ENCODE peak calls at places on chromosomes 16 and 17, in nine cellular contexts. F is progenitor cell of endocrine pancreas, L is A172, M is fibroblast of pulmonary artery, K is HuH-7.5, Z is mucosa of descending colon, A is SJSA1, T is iPS DF 6.9, B is upper lobe of right lung. H is an unnamed sample.

GRCh38 chr16:31487720-31488629 is 5.1 kb downstream of the SLC5A2 start:
- DNase-seq in Z (peak), T (no peak), M (no peak), B (peak), L (no peak), K (peak), F (peak), A (no peak), H (peak)

GRCh38 chr17:1762233-1762905 is 509 bp downstream of the SERPINF1 start:
- DNase-seq in F (no peak), A (no peak), T (no peak), B (no peak), L (no peak), Z (no peak), M (peak), K (no peak), H (peak)

GRCh38 chr17:75704963-75705875 is 16.0 kb upstream of the ITGB4 start:
- DNase-seq in M (no peak), L (no peak), B (no peak), K (no peak), F (no peak), Z (no peak), A (no peak), T (no peak), H (no peak)

GRCh38 chr16:65294708-65295107 is 172.8 kb upstream of the CDH11 start:
- DNase-seq in B (no peak), L (no peak), M (no peak), F (no peak), Z (no peak), A (no peak), T (no peak), K (no peak), H (no peak)

GRCh38 chr16:144797-145252 is 6.4 kb upstream of the NPRL3 start:
- DNase-seq in F (no peak), B (no peak), T (no peak), A (no peak), K (no peak), Z (no peak), L (no peak), M (no peak), H (no peak)

GRCh38 chr17:69250641-69251040 is 22.0 kb upstream of the ABCA10 start:
- DNase-seq in F (no peak), Z (no peak), A (no peak), K (no peak), M (peak), L (no peak), B (no peak), T (no peak), H (no peak)

GRCh38 chr16:3292604-3293003 is 9.3 kb downstream of the ZNF263 start:
- DNase-seq in K (no peak), Z (no peak), A (no peak), B (no peak), L (no peak), F (no peak), M (no peak), T (no peak), H (no peak)

GRCh38 chr17:69560987-69561441 is 146.5 kb downstream of the MAP2K6 start:
- DNase-seq in Z (no peak), F (no peak), A (no peak), B (no peak), T (no peak), M (no peak), K (no peak), L (no peak), H (no peak)

GRCh38 chr16:77234611-77235010 is 35.4 kb downstream of the SYCE1L start:
- DNase-seq in A (no peak), Z (no peak), M (no peak), L (peak), F (no peak), B (no peak), T (no peak), K (no peak), H (no peak)

GRCh38 chr16:78407191-78407590 is 307.7 kb downstream of the WWOX start:
- DNase-seq in A (peak), L (no peak), F (no peak), M (peak), K (no peak), B (no peak), Z (no peak), T (no peak), H (no peak)

GRCh38 chr17:71592431-71592830 is 528.4 kb upstream of the SOX9 start:
- DNase-seq in M (no peak), F (no peak), Z (no peak), L (no peak), K (no peak), B (no peak), A (no peak), T (no peak), H (no peak)

GRCh38 chr16:88063201-88063773 is 112.1 kb downstream of the BANP start:
- DNase-seq in F (no peak), L (no peak), B (no peak), Z (no peak), M (peak), A (peak), T (no peak), K (no peak), H (peak)

GRCh38 chr17:41547921-41548843 is 20.1 kb upstream of the KRT19 start:
- DNase-seq in M (peak), B (peak), A (peak), F (no peak), K (no peak), T (no peak), L (peak), Z (peak), H (peak)

GRCh38 chr16:66618588-66618987 is 14.1 kb downstream of the CMTM3 start:
- DNase-seq in Z (no peak), F (no peak), A (peak), M (peak), T (no peak), L (peak), K (no peak), B (no peak), H (peak)

GRCh38 chr17:79331492-79331891 is 256.9 kb downstream of the ENGASE start:
- DNase-seq in T (no peak), F (no peak), L (no peak), B (no peak), K (no peak), Z (no peak), A (no peak), M (no peak), H (no peak)

GRCh38 chr17:80027043-80027435 is 8.6 kb downstream of the TBC1D16 start:
- DNase-seq in K (no peak), M (no peak), L (no peak), A (no peak), Z (no peak), B (no peak), F (no peak), T (no peak), H (peak)

GRCh38 chr17:50207792-50208567 is 6.5 kb upstream of the COL1A1 start:
- DNase-seq in M (no peak), K (no peak), Z (no peak), T (no peak), F (no peak), B (no peak), L (no peak), A (no peak), H (no peak)

GRCh38 chr16:25126820-25127232 is 15.3 kb downstream of the LCMT1 start:
- DNase-seq in Z (peak), K (no peak), A (peak), L (peak), T (no peak), B (no peak), F (no peak), M (peak), H (peak)

GRCh38 chr17:57521606-57522435 is 223.3 kb downstream of the CCDC182 start:
- DNase-seq in F (no peak), A (peak), Z (no peak), K (no peak), L (peak), T (no peak), B (no peak), M (no peak), H (no peak)

GRCh38 chr17:3639981-3640596 is 3.5 kb downstream of the CTNS start:
- DNase-seq in M (peak), L (no peak), K (no peak), Z (peak), B (no peak), T (no peak), A (no peak), F (no peak), H (peak)

H was measured in osteoblast.